ENCODE peak calls at places on chromosomes 5 and 9, in four cellular contexts. One of them, this sample, is unnamed.

GRCh38 chr5:32443541-32444190 is 874 bp downstream of the ZFR start:
- DNase-seq in ovary: peak; percentile 41
- DNase-seq in aorta: peak; percentile 64
- DNase-seq in stomach: no peak
- DNase-seq in this sample: peak; percentile 76

GRCh38 chr9:74125916-74126315 is 371.2 kb upstream of the RORB start:
- DNase-seq in ovary: no peak
- DNase-seq in aorta: no peak
- DNase-seq in stomach: no peak
- DNase-seq in this sample: no peak

GRCh38 chr5:75670571-75670970 is 46.7 kb downstream of the POC5 start:
- DNase-seq in ovary: no peak
- DNase-seq in aorta: no peak
- DNase-seq in stomach: no peak
- DNase-seq in this sample: no peak

GRCh38 chr5:72618699-72619098 is 111.5 kb upstream of the ZNF366 start:
- DNase-seq in ovary: no peak
- DNase-seq in aorta: no peak
- DNase-seq in stomach: no peak
- DNase-seq in this sample: no peak

GRCh38 chr5:1950708-1951103 is 68.0 kb upstream of the IRX4 start:
- DNase-seq in ovary: no peak
- DNase-seq in aorta: no peak
- DNase-seq in stomach: no peak
- DNase-seq in this sample: no peak

GRCh38 chr9:89662718-89663246 is 58.0 kb downstream of the GADD45G start:
- DNase-seq in ovary: no peak
- DNase-seq in aorta: no peak
- DNase-seq in stomach: no peak
- DNase-seq in this sample: peak; percentile 59

GRCh38 chr5:110441035-110441434 is 285.4 kb downstream of the TMEM232 start:
- DNase-seq in ovary: no peak
- DNase-seq in aorta: no peak
- DNase-seq in stomach: no peak
- DNase-seq in this sample: no peak

GRCh38 chr5:125607018-125607417 is 816.2 kb upstream of the GRAMD2B start:
- DNase-seq in ovary: no peak
- DNase-seq in aorta: no peak
- DNase-seq in stomach: no peak
- DNase-seq in this sample: no peak

GRCh38 chr5:51381801-51382507 is 1.3 kb upstream of the ISL1 start:
- DNase-seq in ovary: no peak
- DNase-seq in aorta: no peak
- DNase-seq in stomach: no peak
- DNase-seq in this sample: no peak

GRCh38 chr5:5422819-5423515 is 490 bp downstream of the ICE1 start:
- DNase-seq in ovary: no peak
- DNase-seq in aorta: no peak
- DNase-seq in stomach: no peak
- DNase-seq in this sample: no peak

GRCh38 chr5:1508679-1509290 is 15.0 kb downstream of the LPCAT1 start:
- DNase-seq in ovary: no peak
- DNase-seq in aorta: no peak
- DNase-seq in stomach: no peak
- DNase-seq in this sample: peak; percentile 58

GRCh38 chr9:108637340-108637739 is 218.4 kb downstream of the ACTL7B start:
- DNase-seq in ovary: no peak
- DNase-seq in aorta: no peak
- DNase-seq in stomach: no peak
- DNase-seq in this sample: no peak

GRCh38 chr9:108636023-108636422 is 219.8 kb downstream of the ACTL7B start:
- DNase-seq in ovary: no peak
- DNase-seq in aorta: no peak
- DNase-seq in stomach: no peak
- DNase-seq in this sample: no peak

GRCh38 chr9:108631890-108632289 is 223.9 kb downstream of the ACTL7B start:
- DNase-seq in ovary: no peak
- DNase-seq in aorta: no peak
- DNase-seq in stomach: no peak
- DNase-seq in this sample: no peak

GRCh38 chr9:108634669-108635462 is 220.9 kb downstream of the ACTL7B start:
- DNase-seq in ovary: no peak
- DNase-seq in aorta: no peak
- DNase-seq in stomach: no peak
- DNase-seq in this sample: no peak

GRCh38 chr9:108634164-108634563 is 221.6 kb downstream of the ACTL7B start:
- DNase-seq in ovary: no peak
- DNase-seq in aorta: no peak
- DNase-seq in stomach: peak; percentile 27
- DNase-seq in this sample: no peak
- H3K27ac ChIP-seq in ovary: no peak overlapping the region
- H3K27ac ChIP-seq in aorta: no peak overlapping the region
- H3K27ac ChIP-seq in stomach: no peak overlapping the region
- H3K27ac ChIP-seq in this sample: no peak overlapping the region

DNA sequence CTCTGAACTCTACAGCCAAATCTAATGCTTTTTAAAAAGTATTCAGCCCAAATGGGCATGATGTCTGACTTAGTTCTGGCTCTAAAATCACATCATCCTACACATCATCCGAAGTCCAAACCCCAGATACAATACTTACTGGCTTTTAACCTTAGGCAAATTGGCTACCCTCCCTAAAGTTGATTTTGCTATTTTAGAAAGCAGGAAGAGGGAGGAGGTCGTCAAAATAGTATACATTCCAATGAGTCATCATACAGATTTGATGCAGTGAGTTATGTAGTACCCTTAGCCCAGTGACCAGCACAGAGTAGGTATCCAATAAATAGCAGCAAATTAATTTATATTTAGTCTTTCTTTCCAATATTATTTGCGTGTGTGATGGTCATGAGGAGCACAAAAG is 582.0 kb upstream of the TUSC1 start:
- DNase-seq in ovary: no peak
- DNase-seq in aorta: no peak
- DNase-seq in stomach: no peak
- DNase-seq in this sample: no peak
- H3K4me3 ChIP-seq in ovary: no peak overlapping the region
- H3K4me3 ChIP-seq in aorta: no peak overlapping the region
- H3K4me3 ChIP-seq in stomach: no peak overlapping the region
- H3K4me3 ChIP-seq in this sample: no peak overlapping the region

GRCh38 chr9:125931211-125931610 is 184.0 kb downstream of the PBX3 start:
- DNase-seq in ovary: no peak
- DNase-seq in aorta: no peak
- DNase-seq in stomach: no peak
- DNase-seq in this sample: no peak
- H3K27ac ChIP-seq in ovary: no peak overlapping the region
- H3K27ac ChIP-seq in aorta: no peak overlapping the region
- H3K27ac ChIP-seq in stomach: no peak overlapping the region
- H3K27ac ChIP-seq in this sample: no peak overlapping the region

DNA sequence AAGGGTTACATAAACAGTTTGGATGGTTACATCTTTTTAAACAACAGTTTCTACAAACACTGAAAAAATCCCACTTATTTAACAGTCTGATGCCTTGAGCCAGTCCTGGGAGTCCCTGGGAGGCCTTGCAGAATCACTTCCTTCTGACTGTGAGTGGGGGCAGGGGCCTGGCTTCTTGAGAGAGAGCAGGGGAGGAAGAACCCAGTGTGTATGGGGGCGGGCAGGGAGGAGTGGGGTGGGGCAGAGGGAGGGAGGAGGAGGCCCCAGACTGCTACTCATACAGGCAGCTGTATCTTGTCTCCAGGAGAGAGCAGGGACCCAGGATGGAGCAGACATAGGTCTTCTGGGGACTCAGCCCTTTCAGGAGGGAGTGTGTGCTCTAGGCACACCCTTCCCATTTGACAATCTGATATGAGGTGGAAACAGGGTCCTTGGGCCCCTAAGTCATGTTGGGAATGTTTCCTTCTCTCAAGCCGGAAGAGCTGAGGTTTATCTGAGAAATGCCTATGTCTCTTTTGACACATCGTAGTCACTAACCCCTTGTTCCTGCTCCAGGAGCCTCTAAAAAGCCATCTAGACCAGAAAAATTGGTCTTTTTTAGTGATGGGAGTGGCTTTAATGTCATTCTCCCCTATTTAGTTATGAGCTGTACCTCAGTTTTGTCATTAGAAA is 52.8 kb downstream of the IRF1 start:
- DNase-seq in ovary: peak; percentile 86
- DNase-seq in aorta: peak; percentile 88
- DNase-seq in stomach: peak; percentile 63
- DNase-seq in this sample: peak; percentile 84
- H3K4me3 ChIP-seq in ovary: no peak overlapping the region
- H3K4me3 ChIP-seq in aorta: no peak overlapping the region
- H3K4me3 ChIP-seq in stomach: no peak overlapping the region
- H3K4me3 ChIP-seq in this sample: no peak overlapping the region

DNA sequence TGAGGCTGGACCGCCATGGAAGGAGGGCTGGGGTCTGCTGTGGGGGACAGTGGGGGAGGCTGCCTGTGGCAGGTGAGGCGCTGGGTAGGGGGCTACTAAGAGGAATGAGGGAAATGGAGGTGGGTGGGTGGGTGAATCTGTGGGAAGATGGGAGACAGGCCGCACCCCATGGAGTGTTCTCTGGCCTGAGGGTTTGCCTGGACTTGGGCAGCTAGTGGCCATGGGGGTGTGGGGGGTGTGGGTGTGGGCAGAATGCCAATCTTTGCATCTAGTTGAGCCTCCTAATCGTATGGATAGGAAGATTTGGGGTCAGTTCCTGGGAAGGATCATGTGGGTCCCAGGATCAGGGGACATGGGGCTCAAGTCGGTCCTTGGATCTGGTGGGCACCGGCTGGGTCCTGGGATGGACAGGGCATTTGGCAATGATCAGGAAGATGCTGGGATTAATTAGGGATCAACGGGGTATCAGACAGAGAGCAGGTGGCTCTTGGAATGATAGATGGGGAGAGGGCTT is 518 bp downstream of the ZDHHC12 start:
- DNase-seq in ovary: no peak
- DNase-seq in aorta: no peak
- DNase-seq in stomach: no peak
- DNase-seq in this sample: no peak
- H3K27ac ChIP-seq in ovary: peak overlapping the region; percentile 78
- H3K27ac ChIP-seq in aorta: peak overlapping the region; percentile 72
- H3K27ac ChIP-seq in stomach: peak overlapping the region; percentile 91
- H3K27ac ChIP-seq in this sample: peak overlapping the region; percentile 79

GRCh38 chr5:87121315-87122170 is 146.1 kb upstream of the RASA1 start:
- DNase-seq in ovary: no peak
- DNase-seq in aorta: no peak
- DNase-seq in stomach: no peak
- DNase-seq in this sample: peak; percentile 66
- H3K4me3 ChIP-seq in ovary: no peak overlapping the region
- H3K4me3 ChIP-seq in aorta: no peak overlapping the region
- H3K4me3 ChIP-seq in stomach: no peak overlapping the region
- H3K4me3 ChIP-seq in this sample: no peak overlapping the region

GRCh38 chr9:135700525-135700924 is 1.2 kb upstream of the SOHLH1 start:
- DNase-seq in ovary: no peak
- DNase-seq in aorta: no peak
- DNase-seq in stomach: no peak
- DNase-seq in this sample: no peak
- H3K27ac ChIP-seq in ovary: no peak overlapping the region
- H3K27ac ChIP-seq in aorta: no peak overlapping the region
- H3K27ac ChIP-seq in stomach: no peak overlapping the region
- H3K27ac ChIP-seq in this sample: no peak overlapping the region

DNA sequence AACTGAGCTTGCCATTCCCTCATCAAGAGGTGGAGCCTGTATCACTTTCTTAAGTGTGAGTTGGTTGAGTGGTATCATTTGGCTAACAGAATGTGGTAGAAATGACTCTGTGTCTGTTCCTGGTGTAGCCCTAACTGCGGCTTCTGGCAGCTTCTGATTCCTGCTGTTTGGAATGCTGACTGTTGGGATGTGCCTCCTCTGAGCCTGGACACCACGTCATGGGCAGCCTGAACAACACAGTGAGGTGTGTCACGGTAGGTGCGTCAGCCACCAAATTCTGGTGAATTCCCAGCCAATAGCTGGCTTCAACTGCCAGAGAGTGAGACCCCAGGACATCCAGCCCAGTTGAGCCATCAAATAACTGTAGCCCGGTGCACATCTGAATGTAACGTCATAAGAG is 6.1 kb upstream of the C9orf152 start:
- DNase-seq in ovary: no peak
- DNase-seq in aorta: no peak
- DNase-seq in stomach: no peak
- DNase-seq in this sample: no peak
- H3K4me3 ChIP-seq in ovary: no peak overlapping the region
- H3K4me3 ChIP-seq in aorta: no peak overlapping the region
- H3K4me3 ChIP-seq in stomach: no peak overlapping the region
- H3K4me3 ChIP-seq in this sample: no peak overlapping the region